ENCODE peak calls at places on chromosomes 3 and 15, in ten cellular contexts. X is H9, C is GM10248, G is psoas muscle, P is progenitor cell of endocrine pancreas, R is stomach, Y is cardiac muscle cell, A is cardiac fibroblast, N is brain microvascular endothelial cell, W is Caco-2. T is an unnamed sample.

GRCh38 chr3:28328188-28329151 is 20.1 kb upstream of the ZCWPW2 start:
- DNase-seq in X (no peak), C (no peak), G (no peak), P (no peak), R (no peak), Y (peak), A (peak), N (no peak), W (peak), T (peak)

GRCh38 chr15:101554115-101554915 is 64.8 kb upstream of the PCSK6 start:
- DNase-seq in X (no peak), C (no peak), G (no peak), P (no peak), R (no peak), Y (no peak), A (no peak), N (no peak), W (no peak), T (no peak)

GRCh38 chr3:183178833-183179549 is 16.5 kb upstream of the LAMP3 start:
- DNase-seq in X (peak), C (peak), G (peak), P (peak), R (peak), Y (peak), A (peak), N (peak), W (peak), T (no peak)

GRCh38 chr15:66880380-66881155 is 178.5 kb downstream of the SMAD6 start:
- DNase-seq in X (no peak), C (peak), G (no peak), P (no peak), R (no peak), Y (no peak), A (no peak), N (no peak), W (no peak), T (no peak)

GRCh38 chr15:80179025-80179759 is 26.4 kb downstream of the FAH start:
- DNase-seq in X (no peak), C (no peak), G (no peak), P (no peak), R (peak), Y (no peak), A (peak), N (peak), W (no peak), T (peak)

GRCh38 chr15:51368751-51369450 is 27.4 kb downstream of the GLDN start:
- DNase-seq in X (no peak), C (no peak), G (no peak), P (no peak), R (no peak), Y (no peak), A (peak), N (peak), W (no peak), T (peak)

GRCh38 chr3:9750556-9751411 is 1.0 kb downstream of the OGG1 start:
- DNase-seq in X (no peak), C (peak), G (no peak), P (no peak), R (no peak), Y (no peak), A (no peak), N (peak), W (no peak), T (peak)

GRCh38 chr3:47612879-47613278 is 34.2 kb upstream of the CSPG5 start:
- DNase-seq in X (no peak), C (no peak), G (no peak), P (no peak), R (no peak), Y (no peak), A (no peak), N (no peak), W (no peak), T (no peak)

GRCh38 chr3:150567328-150567727 is 20.7 kb downstream of the EIF2A start:
- DNase-seq in X (no peak), C (no peak), G (no peak), P (no peak), R (no peak), Y (no peak), A (no peak), N (no peak), W (no peak), T (no peak)

GRCh38 chr3:114299925-114300624 is 6.2 kb downstream of the TIGIT start:
- DNase-seq in X (no peak), C (no peak), G (no peak), P (no peak), R (no peak), Y (no peak), A (no peak), N (no peak), W (no peak), T (no peak)

GRCh38 chr3:114294940-114295480 is 1.2 kb downstream of the TIGIT start:
- DNase-seq in X (no peak), C (no peak), G (no peak), P (no peak), R (no peak), Y (no peak), A (no peak), N (no peak), W (no peak), T (no peak)

GRCh38 chr3:114293846-114294245 is at the start of gene TIGIT:
- DNase-seq in X (no peak), C (no peak), G (no peak), P (no peak), R (no peak), Y (no peak), A (no peak), N (no peak), W (no peak), T (no peak)

GRCh38 chr3:114299421-114299820 is 5.6 kb downstream of the TIGIT start:
- DNase-seq in X (peak), C (no peak), G (no peak), P (no peak), R (no peak), Y (peak), A (peak), N (peak), W (peak), T (peak)
- TF ChIP-seq CTCF in X (peak), C (peak), G (no peak), P (peak), R (no peak), Y (peak), A (peak), N (peak), W (peak), T (peak)

DNA sequence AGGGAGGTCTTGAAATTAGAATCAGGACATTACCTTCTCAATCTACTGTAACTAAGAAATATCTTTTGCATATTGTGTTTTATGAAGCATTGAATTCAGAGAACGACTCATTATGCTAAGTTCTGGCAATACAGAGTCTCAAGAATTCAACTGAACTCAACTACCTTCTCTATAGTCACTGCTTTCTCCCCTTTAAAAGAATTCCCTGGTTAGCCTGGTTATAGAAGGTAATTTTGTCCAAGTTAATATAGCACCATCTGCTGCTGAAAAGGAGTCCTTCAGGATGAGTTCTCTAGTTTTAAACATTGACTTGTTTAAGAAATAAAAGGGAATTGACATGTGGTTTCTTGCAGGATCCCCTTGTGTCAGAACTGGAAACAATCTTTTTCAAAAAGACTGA is 60.2 kb downstream of the IL16 start:
- DNase-seq in X (no peak), C (no peak), G (no peak), P (no peak), R (no peak), Y (no peak), A (peak), N (no peak), W (no peak), T (peak)
- TF ChIP-seq CTCF in X (peak), C (peak), G (peak), P (peak), R (peak), Y (peak), A (peak), N (peak), W (no peak), T (peak)

GRCh38 chr3:139518296-139518695 is 21.2 kb downstream of the RBP1 start:
- DNase-seq in X (no peak), C (no peak), G (no peak), P (no peak), R (no peak), Y (no peak), A (no peak), N (no peak), W (no peak), T (no peak)

GRCh38 chr3:139520028-139520737 is 19.4 kb downstream of the RBP1 start:
- DNase-seq in X (peak), C (peak), G (peak), P (no peak), R (no peak), Y (no peak), A (peak), N (peak), W (peak), T (no peak)

GRCh38 chr3:139518926-139519842 is 20.4 kb downstream of the RBP1 start:
- DNase-seq in X (no peak), C (no peak), G (no peak), P (no peak), R (no peak), Y (no peak), A (no peak), N (no peak), W (no peak), T (no peak)

GRCh38 chr3:139514741-139515140 is 24.8 kb downstream of the RBP1 start:
- DNase-seq in X (no peak), C (no peak), G (no peak), P (no peak), R (no peak), Y (no peak), A (no peak), N (no peak), W (no peak), T (no peak)

DNA sequence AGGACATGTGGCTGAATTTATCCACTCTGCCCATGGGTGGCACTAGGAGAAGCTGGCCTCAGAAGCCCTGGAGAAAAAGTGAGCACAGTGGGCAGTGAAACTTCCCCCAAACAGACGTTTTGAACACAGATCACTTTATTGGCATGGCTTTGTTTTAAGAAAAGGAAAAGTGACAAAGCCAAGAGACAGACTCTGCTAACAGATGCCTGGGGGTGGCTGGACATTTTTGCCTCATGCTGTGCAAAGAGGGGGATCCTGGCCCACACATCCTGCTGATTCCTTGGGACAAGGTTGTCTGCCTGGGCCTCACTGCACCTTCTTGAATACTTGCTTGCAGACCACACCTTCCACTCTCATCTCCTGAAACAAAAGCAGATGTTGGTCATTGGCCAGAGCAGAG is 22.2 kb downstream of the RBP1 start:
- DNase-seq in X (no peak), C (no peak), G (no peak), P (no peak), R (no peak), Y (no peak), A (no peak), N (no peak), W (no peak), T (no peak)
- TF ChIP-seq CTCF in X (no peak), C (no peak), G (no peak), P (no peak), R (no peak), Y (no peak), A (no peak), N (no peak), W (no peak), T (no peak)

DNA sequence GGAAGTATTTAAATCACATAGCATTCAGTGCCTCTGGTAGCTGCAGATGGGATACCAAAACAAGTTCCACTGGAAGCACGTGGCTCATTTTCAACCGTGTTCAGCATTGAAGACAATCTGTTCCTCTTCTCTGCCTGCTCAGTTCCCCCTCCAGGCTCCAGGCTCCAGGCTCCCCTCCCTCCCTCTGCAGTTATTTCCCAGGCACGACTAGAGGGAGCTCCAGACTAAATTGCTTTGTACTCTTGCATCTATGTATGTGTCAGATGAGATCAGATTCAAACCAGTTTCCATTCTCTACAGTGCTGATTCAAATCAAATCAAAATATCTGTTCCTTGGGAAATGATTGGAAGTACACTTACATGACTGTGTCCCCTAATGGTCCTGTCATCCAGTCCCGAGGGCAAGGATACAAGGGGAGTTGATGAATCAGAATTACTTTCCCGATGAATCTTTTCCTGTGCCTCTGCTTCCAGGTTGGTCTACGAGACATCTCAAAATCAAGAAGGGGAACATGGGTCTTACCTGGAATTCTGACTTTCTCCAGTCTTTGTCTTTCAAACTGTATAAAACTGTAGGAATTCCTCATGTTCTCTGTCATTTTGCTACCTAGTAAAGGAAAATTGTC is 600.5 kb downstream of the EDEM1 start:
- DNase-seq in X (peak), C (no peak), G (no peak), P (no peak), R (no peak), Y (peak), A (no peak), N (no peak), W (peak), T (no peak)
- TF ChIP-seq CTCF in X (peak), C (peak), G (no peak), P (peak), R (no peak), Y (no peak), A (no peak), N (peak), W (peak), T (no peak)

GRCh38 chr3:10928961-10929471 is 63.5 kb upstream of the SLC6A1 start:
- DNase-seq in X (peak), C (no peak), G (no peak), P (no peak), R (no peak), Y (no peak), A (no peak), N (no peak), W (no peak), T (no peak)

GRCh38 chr3:10928396-10928960 is 64.1 kb upstream of the SLC6A1 start:
- DNase-seq in X (no peak), C (no peak), G (no peak), P (no peak), R (no peak), Y (no peak), A (no peak), N (no peak), W (no peak), T (no peak)

GRCh38 chr3:10926831-10927521 is 65.6 kb upstream of the SLC6A1 start:
- DNase-seq in X (peak), C (no peak), G (no peak), P (no peak), R (no peak), Y (no peak), A (peak), N (no peak), W (no peak), T (no peak)

GRCh38 chr3:10926441-10926830 is 66.1 kb upstream of the SLC6A1 start:
- DNase-seq in X (no peak), C (no peak), G (no peak), P (no peak), R (no peak), Y (no peak), A (no peak), N (no peak), W (no peak), T (no peak)

GRCh38 chr3:10927551-10927950 is 65.0 kb upstream of the SLC6A1 start:
- DNase-seq in X (peak), C (no peak), G (no peak), P (no peak), R (no peak), Y (no peak), A (no peak), N (no peak), W (no peak), T (no peak)
- TF ChIP-seq CTCF in X (no peak), C (no peak), G (no peak), P (no peak), R (no peak), Y (no peak), A (no peak), N (no peak), W (no peak), T (no peak)

T was measured in HFFc6.